ENCODE peak calls at places on chromosome X, in seven cellular contexts. F, E, A, W, G, B and Q are unnamed samples.

GRCh38 chrX:17689971-17690409 is 47.3 kb upstream of the SCML1 start:
- DNase-seq in A (no peak), F (peak; percentile 46), E (peak; percentile 35), W (no peak), G (peak; percentile 16), B (no peak), Q (peak; percentile 74)

GRCh38 chrX:53930513-53931380 is 113.5 kb downstream of the PHF8 start:
- DNase-seq in E (no peak), G (no peak), W (no peak), F (no peak), B (no peak), A (no peak), Q (no peak)

GRCh38 chrX:5726246-5726645 is 502.4 kb downstream of the NLGN4X start:
- DNase-seq in G (no peak), A (no peak), E (no peak), W (no peak), F (peak; percentile 21), B (no peak), Q (no peak)

GRCh38 chrX:96183843-96184242 is 500.8 kb upstream of the DIAPH2 start:
- DNase-seq in E (no peak), W (no peak), F (no peak), G (no peak), A (no peak), B (no peak), Q (no peak)

GRCh38 chrX:119391279-119391678 is 7.9 kb upstream of the SLC25A43 start:
- DNase-seq in F (no peak), B (no peak), W (no peak), G (peak; percentile 23), E (peak; percentile 49), A (no peak), Q (no peak)

GRCh38 chrX:13778916-13779315 is 38.0 kb downstream of the GPM6B start:
- DNase-seq in A (no peak), G (no peak), W (no peak), E (no peak), B (no peak), F (no peak), Q (no peak)

GRCh38 chrX:79081895-79082512 is 62.5 kb upstream of the GPR174 start:
- DNase-seq in A (no peak), E (peak; percentile 4), F (no peak), G (no peak), B (no peak), W (no peak), Q (no peak)

GRCh38 chrX:46554942-46555341 is 9.7 kb upstream of the ZNF674 start:
- DNase-seq in A (no peak), F (no peak), B (no peak), W (no peak), G (no peak), E (no peak), Q (no peak)

GRCh38 chrX:41275661-41276609 is 58.0 kb upstream of the DDX3X start:
- DNase-seq in G (no peak), W (peak; percentile 79), F (peak; percentile 84), E (peak; percentile 84), B (peak; percentile 86), A (peak; percentile 87), Q (peak; percentile 74)

GRCh38 chrX:23403849-23404248 is 69.2 kb downstream of the PTCHD1 start:
- DNase-seq in F (no peak), W (no peak), B (no peak), E (no peak), G (peak; percentile 6), A (no peak), Q (no peak)

GRCh38 chrX:16435399-16435986 is 214.5 kb upstream of the S100G start:
- DNase-seq in W (no peak), A (no peak), F (no peak), G (no peak), B (no peak), E (no peak), Q (no peak)

GRCh38 chrX:275967-276587 is 5.1 kb upstream of the PLCXD1 start:
- DNase-seq in W (peak; percentile 91), F (peak; percentile 81), G (peak; percentile 37), A (peak; percentile 93), E (peak; percentile 93), B (peak; percentile 88), Q (peak; percentile 62)

GRCh38 chrX:103687696-103688191 is 1.2 kb upstream of the MORF4L2 start:
- DNase-seq in B (peak; percentile 82), G (peak; percentile 64), A (no peak), E (peak; percentile 41), F (peak; percentile 65), W (peak; percentile 74), Q (peak; percentile 78)

GRCh38 chrX:17984415-17984814 is 123.3 kb upstream of the RAI2 start:
- DNase-seq in A (no peak), B (no peak), F (no peak), W (no peak), G (no peak), E (no peak), Q (no peak)

GRCh38 chrX:23952984-23953907 is 45.4 kb downstream of the CXorf58 start:
- DNase-seq in E (no peak), B (no peak), G (no peak), F (no peak), W (no peak), A (no peak), Q (no peak)

GRCh38 chrX:11791537-11791936 is 33.5 kb downstream of the MSL3 start:
- DNase-seq in F (no peak), A (no peak), B (no peak), G (no peak), W (no peak), E (no peak), Q (no peak)

GRCh38 chrX:44903107-44903506 is 30.1 kb downstream of the KDM6A start:
- DNase-seq in E (peak; percentile 41), B (no peak), G (peak; percentile 33), W (no peak), A (no peak), F (no peak), Q (no peak)

GRCh38 chrX:54089191-54089590 is 44.9 kb upstream of the PHF8 start:
- DNase-seq in E (no peak), F (no peak), B (no peak), A (no peak), G (no peak), W (no peak), Q (no peak)

DNA sequence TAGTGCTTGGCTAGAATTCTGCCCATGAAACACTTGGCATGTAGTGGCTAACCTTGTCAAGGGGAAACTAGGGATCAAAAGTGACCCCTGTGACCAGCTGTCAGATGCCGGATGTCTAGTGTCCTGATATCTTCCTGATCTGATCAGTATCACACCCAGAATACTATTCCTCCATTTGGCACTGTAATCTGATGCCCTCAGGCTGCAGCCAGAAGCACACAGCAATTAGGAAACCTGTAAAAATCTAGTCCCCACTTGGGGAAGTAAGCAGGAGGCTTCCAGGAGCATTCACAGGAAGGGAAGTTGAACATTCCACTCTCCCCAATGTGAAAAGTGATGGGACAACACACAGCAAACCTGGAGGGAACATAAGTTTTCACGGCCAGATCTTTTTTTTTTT is 125.1 kb downstream of the HS6ST2 start:
- DNase-seq in B (no peak), W (no peak), G (no peak), A (no peak), F (no peak), E (no peak), Q (no peak)
- TF ChIP-seq POLR2A in B (no peak), W (no peak), G (no peak), A (no peak), F (no peak), E (no peak), Q (no peak)

GRCh38 chrX:107507744-107508117 is 58.3 kb downstream of the FRMPD3 start:
- DNase-seq in F (no peak), A (no peak), E (no peak), G (no peak), W (no peak), B (no peak), Q (no peak)
- H3K4me3 ChIP-seq in F (no peak overlapping the region), A (no peak overlapping the region), E (no peak overlapping the region), G (no peak overlapping the region), W (no peak overlapping the region), B (no peak overlapping the region), Q (no peak overlapping the region)

DNA sequence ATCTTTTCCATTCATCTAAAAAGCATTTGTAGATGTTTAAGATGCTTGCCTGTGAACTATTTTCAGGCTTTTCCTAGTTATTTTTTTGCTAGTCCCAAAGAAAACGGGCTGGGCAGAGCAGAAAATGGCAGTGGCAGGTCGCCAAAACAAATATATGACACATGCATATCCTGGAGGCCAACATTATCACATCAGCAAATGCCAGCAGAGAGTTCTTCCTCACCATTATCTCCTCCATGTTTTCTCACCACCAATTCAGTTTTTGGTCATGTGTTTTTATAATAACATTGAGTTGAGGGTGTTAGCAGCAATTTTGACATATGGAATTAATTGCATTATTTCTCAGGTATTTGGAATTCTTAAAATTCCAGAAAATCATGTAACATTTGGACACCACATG is 97.9 kb upstream of the EOLA2 start:
- DNase-seq in B (no peak), W (no peak), E (peak; percentile 41), F (peak; percentile 27), A (no peak), G (no peak), Q (no peak)
- H3K27ac ChIP-seq in B (no peak overlapping the region), W (no peak overlapping the region), E (peak overlapping the region; percentile 69), F (no peak overlapping the region), A (no peak overlapping the region), G (peak overlapping the region; percentile 60), Q (no peak overlapping the region)

GRCh38 chrX:109534933-109535332 is 1.7 kb upstream of the NXT2 start:
- DNase-seq in E (no peak), A (no peak), G (no peak), F (no peak), W (no peak), B (no peak), Q (peak; percentile 22)

GRCh38 chrX:109535578-109535977 is 1.1 kb upstream of the NXT2 start:
- DNase-seq in A (no peak), F (no peak), E (no peak), G (no peak), W (no peak), B (no peak), Q (peak; percentile 80)

GRCh38 chrX:109533631-109534030 is 3.0 kb upstream of the NXT2 start:
- DNase-seq in G (no peak), E (no peak), W (no peak), A (no peak), B (no peak), F (no peak), Q (peak; percentile 37)

GRCh38 chrX:109537324-109537665 is 651 bp downstream of the NXT2 start:
- DNase-seq in B (no peak), W (no peak), F (no peak), G (no peak), A (no peak), E (no peak), Q (no peak)

DNA sequence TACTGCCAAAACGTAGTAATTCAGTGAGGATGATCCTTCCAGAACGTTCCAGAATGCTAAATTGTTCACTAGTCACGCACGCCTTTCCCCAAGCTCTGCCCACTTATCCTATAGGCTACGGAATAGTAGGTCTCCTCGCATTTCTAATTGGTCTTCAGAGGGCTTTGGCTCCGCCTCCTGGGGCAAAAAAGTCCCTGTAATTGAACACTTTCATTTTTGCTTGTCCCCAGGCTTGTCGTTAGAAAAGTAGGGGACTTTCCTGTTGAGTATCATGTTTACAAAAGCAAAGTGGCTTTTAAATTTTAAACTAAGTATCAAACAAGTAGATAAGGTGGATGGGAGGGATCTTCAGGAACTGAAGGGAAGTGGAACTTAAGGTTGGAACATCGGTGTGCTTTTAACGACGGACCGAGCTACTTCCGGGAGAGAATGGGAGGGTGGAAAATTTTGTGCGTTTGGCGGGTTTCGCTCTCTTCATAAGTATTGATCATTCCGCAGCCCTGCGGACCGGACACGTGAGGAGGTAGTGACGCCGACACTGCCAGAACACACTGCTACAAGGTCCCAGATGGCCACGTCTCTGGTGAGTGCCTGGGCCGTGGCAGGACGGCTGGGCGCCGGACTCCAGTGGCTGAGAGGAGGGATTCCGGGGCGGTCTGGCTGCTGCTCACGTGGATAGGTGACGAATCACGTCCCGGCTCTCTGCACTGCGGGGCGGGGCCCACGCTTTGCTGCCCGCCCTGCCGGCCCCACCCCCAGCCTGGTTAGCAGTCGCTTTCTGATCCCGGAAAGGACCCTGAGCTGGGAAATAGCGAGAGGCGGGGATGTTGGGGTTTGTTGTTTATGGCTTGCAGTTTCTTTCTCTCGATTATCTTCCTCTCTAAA is at the start of gene NXT2:
- DNase-seq in E (peak; percentile 86), W (peak; percentile 92), B (peak; percentile 95), A (peak; percentile 96), F (peak; percentile 93), G (peak; percentile 88), Q (peak; percentile 95)
- TF ChIP-seq POLR2A in E (peak; percentile 86), W (peak; percentile 73), B (peak; percentile 61), A (peak; percentile 54), F (peak; percentile 67), G (peak; percentile 67), Q (no peak)